ENCODE peak calls at places on chromosomes 3 and 15, in six cellular contexts. Q, W, X, S, F and J are unnamed samples. For H3K9me3, the result is how much of the 10 kb centered on the place peaks cover.

GRCh38 chr15:44157679-44158078 is 37.4 kb downstream of the FRMD5 start:
- DNase-seq in Q (no peak), W (peak), X (no peak), S (no peak), F (no peak), J (no peak)

GRCh38 chr3:171551296-171551695 is 91.1 kb upstream of the TNIK start:
- DNase-seq in Q (no peak), W (no peak), X (no peak), S (no peak), F (no peak), J (no peak)

GRCh38 chr3:125045965-125046364 is 9.8 kb downstream of the HEG1 start:
- DNase-seq in Q (no peak), W (no peak), X (no peak), S (no peak), F (no peak), J (no peak)

GRCh38 chr3:56188201-56188600 is 280.1 kb downstream of the ERC2 start:
- DNase-seq in Q (no peak), W (no peak), X (no peak), S (no peak), F (no peak), J (no peak)

GRCh38 chr15:63473999-63474809 is 30.2 kb upstream of the USP3 start:
- DNase-seq in Q (no peak), W (peak), X (peak), S (no peak), F (peak), J (no peak)

GRCh38 chr3:186517218-186517617 is 27.0 kb downstream of the CRYGS start:
- DNase-seq in Q (no peak), W (no peak), X (no peak), S (no peak), F (no peak), J (no peak)

GRCh38 chr15:91338763-91339162 is 238.7 kb downstream of the SV2B start:
- DNase-seq in Q (no peak), W (peak), X (peak), S (no peak), F (no peak), J (no peak)

GRCh38 chr3:184659797-184660301 is 52.0 kb downstream of the MAGEF1 start:
- DNase-seq in Q (no peak), W (no peak), X (peak), S (no peak), F (no peak), J (no peak)

GRCh38 chr15:70424937-70425411 is 327.3 kb upstream of the TLE3 start:
- DNase-seq in Q (no peak), W (no peak), X (no peak), S (no peak), F (no peak), J (no peak)

GRCh38 chr3:72043212-72044133 is 258.5 kb upstream of the PROK2 start:
- DNase-seq in Q (no peak), W (no peak), X (no peak), S (no peak), F (peak), J (no peak)

GRCh38 chr15:31306426-31307269 is 20.0 kb upstream of the KLF13 start:
- DNase-seq in Q (no peak), W (peak), X (no peak), S (no peak), F (peak), J (no peak)

GRCh38 chr15:28098766-28099554 is at the start of gene OCA2:
- DNase-seq in Q (peak), W (peak), X (peak), S (peak), F (no peak), J (peak)

GRCh38 chr3:39184081-39184967 is 8.1 kb downstream of the XIRP1 start:
- DNase-seq in Q (no peak), W (no peak), X (no peak), S (no peak), F (no peak), J (no peak)

GRCh38 chr3:172607305-172608121 is 84.3 kb upstream of the TNFSF10 start:
- DNase-seq in Q (no peak), W (no peak), X (no peak), S (no peak), F (no peak), J (no peak)

GRCh38 chr3:15055019-15055557 is 10.0 kb downstream of the MRPS25 start:
- DNase-seq in Q (no peak), W (no peak), X (no peak), S (peak), F (peak), J (no peak)

GRCh38 chr3:156230291-156230900 is 110.0 kb downstream of the KCNAB1 start:
- DNase-seq in Q (no peak), W (no peak), X (no peak), S (no peak), F (no peak), J (no peak)

GRCh38 chr3:184658223-184658860 is 53.5 kb downstream of the MAGEF1 start:
- DNase-seq in Q (no peak), W (no peak), X (peak), S (no peak), F (no peak), J (no peak)

GRCh38 chr3:82293867-82294266 is 532.4 kb upstream of the GBE1 start:
- DNase-seq in Q (no peak), W (no peak), X (no peak), S (no peak), F (no peak), J (no peak)

GRCh38 chr3:184734903-184735630 is 23.2 kb upstream of the MAGEF1 start:
- DNase-seq in Q (no peak), W (no peak), X (no peak), S (no peak), F (no peak), J (no peak)

GRCh38 chr3:134754768-134755559 is 40.1 kb upstream of the EPHB1 start:
- DNase-seq in Q (no peak), W (peak), X (peak), S (no peak), F (peak), J (no peak)

GRCh38 chr3:79113821-79114220 is 654.0 kb downstream of the ROBO1 start:
- DNase-seq in Q (no peak), W (no peak), X (no peak), S (no peak), F (no peak), J (no peak)

GRCh38 chr3:169146866-169147245 is 516.7 kb downstream of the MECOM start:
- DNase-seq in Q (no peak), W (no peak), X (no peak), S (no peak), F (no peak), J (no peak)

GRCh38 chr3:171753665-171754408 is 56.4 kb downstream of the PLD1 start:
- DNase-seq in Q (no peak), W (no peak), X (no peak), S (no peak), F (no peak), J (no peak)

GRCh38 chr15:85620321-85621044 is 174.2 kb downstream of the KLHL25 start:
- DNase-seq in Q (no peak), W (no peak), X (no peak), S (no peak), F (no peak), J (no peak)

GRCh38 chr15:75739791-75740190 is 27.1 kb upstream of the CSPG4 start:
- DNase-seq in Q (no peak), W (no peak), X (no peak), S (no peak), F (no peak), J (no peak)

GRCh38 chr15:31262143-31262530 is 64.5 kb upstream of the KLF13 start:
- DNase-seq in Q (no peak), W (no peak), X (no peak), S (no peak), F (no peak), J (no peak)

GRCh38 chr3:35184775-35185174 is 454.6 kb upstream of the ARPP21 start:
- DNase-seq in Q (no peak), W (no peak), X (no peak), S (no peak), F (no peak), J (no peak)

GRCh38 chr3:5531741-5532140 is 344.2 kb downstream of the EDEM1 start:
- DNase-seq in Q (no peak), W (no peak), X (no peak), S (no peak), F (no peak), J (no peak)

GRCh38 chr3:63872135-63872924 is 8.7 kb downstream of the ATXN7 start:
- DNase-seq in Q (no peak), W (no peak), X (no peak), S (no peak), F (no peak), J (no peak)

GRCh38 chr3:143084856-143085731 is 34.5 kb upstream of the CHST2 start:
- DNase-seq in Q (no peak), W (no peak), X (no peak), S (no peak), F (no peak), J (no peak)

GRCh38 chr3:119294402-119294888 is 262 bp downstream of the ARHGAP31 start:
- DNase-seq in Q (peak), W (peak), X (peak), S (peak), F (peak), J (peak)

GRCh38 chr3:147408180-147409105 is 722 bp upstream of the ZIC1 start:
- DNase-seq in Q (no peak), W (no peak), X (no peak), S (no peak), F (no peak), J (no peak)

GRCh38 chr3:147407107-147407494 is 758 bp upstream of the ZIC4 start:
- DNase-seq in Q (no peak), W (no peak), X (no peak), S (no peak), F (no peak), J (no peak)

GRCh38 chr3:147406255-147407023 is at the start of gene ZIC4:
- DNase-seq in Q (no peak), W (no peak), X (no peak), S (no peak), F (no peak), J (no peak)

GRCh38 chr3:147409143-147410121 is at the start of gene ZIC1:
- DNase-seq in Q (no peak), W (no peak), X (no peak), S (no peak), F (no peak), J (no peak)

GRCh38 chr3:147407495-147408179 is 1.3 kb upstream of the ZIC4 start:
- DNase-seq in Q (no peak), W (no peak), X (no peak), S (no peak), F (no peak), J (no peak)
- H3K9me3 ChIP-seq in Q (under half), W (under half), X (under half), S (under half), F (under half), J (under half)

GRCh38 chr3:31648286-31648968 is 115.7 kb downstream of the STT3B start:
- DNase-seq in Q (no peak), W (no peak), X (no peak), S (no peak), F (no peak), J (no peak)
- H3K9me3 ChIP-seq in Q (half or more), W (under half), X (under half), S (under half), F (under half), J (under half)

GRCh38 chr3:73279-73678 is 123.3 kb upstream of the CHL1 start:
- DNase-seq in Q (no peak), W (no peak), X (no peak), S (no peak), F (no peak), J (no peak)
- H3K9me3 ChIP-seq in Q (under half), W (under half), X (under half), S (under half), F (under half), J (under half)

GRCh38 chr3:197237897-197238296 is 60.5 kb downstream of the DLG1 start:
- DNase-seq in Q (no peak), W (no peak), X (no peak), S (no peak), F (no peak), J (no peak)

GRCh38 chr3:197241173-197241572 is 57.2 kb downstream of the DLG1 start:
- DNase-seq in Q (no peak), W (no peak), X (no peak), S (no peak), F (no peak), J (no peak)

GRCh38 chr3:197238842-197239241 is 59.6 kb downstream of the DLG1 start:
- DNase-seq in Q (no peak), W (no peak), X (no peak), S (no peak), F (no peak), J (no peak)

GRCh38 chr3:197242784-197243432 is 55.5 kb downstream of the DLG1 start:
- DNase-seq in Q (no peak), W (peak), X (no peak), S (no peak), F (no peak), J (no peak)

DNA sequence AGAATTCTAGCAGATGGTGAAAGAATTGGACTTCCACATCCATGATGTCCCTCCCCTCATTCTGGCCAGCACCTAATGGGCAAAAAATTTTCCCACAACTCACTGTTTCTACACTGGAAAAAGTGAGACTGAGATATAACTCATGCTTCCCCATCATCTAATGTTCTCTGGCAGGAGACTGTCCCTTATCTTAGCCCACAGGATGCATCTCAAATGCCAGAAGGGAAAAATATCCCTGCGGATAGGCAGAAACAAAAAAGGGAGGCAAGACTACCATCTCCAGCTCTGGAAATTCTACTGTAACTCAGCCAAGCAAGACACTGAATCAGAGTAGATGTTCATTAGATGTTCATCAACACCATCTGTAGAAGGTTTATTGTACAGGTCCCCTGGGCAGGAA is 58.6 kb downstream of the DLG1 start:
- DNase-seq in Q (no peak), W (no peak), X (no peak), S (no peak), F (no peak), J (no peak)
- H3K9me3 ChIP-seq in Q (under half), W (under half), X (under half), S (under half), F (half or more), J (under half)

GRCh38 chr3:147422934-147423599 is 13.9 kb downstream of the ZIC1 start:
- DNase-seq in Q (no peak), W (no peak), X (peak), S (no peak), F (no peak), J (no peak)
- H3K9me3 ChIP-seq in Q (under half), W (under half), X (under half), S (under half), F (under half), J (under half)

GRCh38 chr3:127711021-127711420 is 38.3 kb downstream of the ABTB1 start:
- DNase-seq in Q (no peak), W (no peak), X (no peak), S (no peak), F (no peak), J (no peak)
- H3K9me3 ChIP-seq in Q (under half), W (under half), X (under half), S (under half), F (under half), J (under half)

DNA sequence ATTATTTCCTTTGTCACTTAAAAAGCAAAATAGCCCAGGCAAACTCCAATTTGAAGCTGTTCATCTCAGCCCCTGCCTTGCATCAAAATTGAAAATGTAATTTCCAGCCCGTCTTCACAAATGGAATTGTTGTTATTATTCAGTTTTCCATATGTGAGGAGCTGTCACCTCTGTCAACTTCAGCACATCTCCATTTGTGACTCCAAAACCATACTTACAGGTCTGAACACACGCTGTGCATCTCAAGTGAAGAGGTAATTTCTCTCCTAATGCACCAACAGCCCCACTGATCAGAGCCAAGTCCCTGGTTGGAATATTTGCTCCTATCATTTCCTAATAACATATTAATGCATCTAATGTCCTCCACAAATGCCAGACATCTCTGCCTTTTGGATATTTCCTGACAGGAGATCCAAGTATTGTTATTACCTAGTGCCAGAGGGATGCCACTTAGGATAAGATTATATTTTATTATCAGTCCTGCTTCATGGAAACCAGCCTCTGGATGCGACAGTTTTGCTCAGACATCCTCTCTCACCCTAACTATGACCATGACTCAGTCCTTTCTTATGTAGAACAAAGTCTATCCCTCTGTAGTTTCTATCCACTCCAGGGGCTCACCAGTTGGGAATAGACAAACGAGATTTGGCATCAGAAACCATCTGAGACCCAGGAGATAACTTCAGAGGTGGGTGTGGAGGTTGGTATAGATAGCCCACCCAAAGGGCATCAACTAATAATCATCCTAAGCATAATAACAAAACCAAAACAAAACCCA is 379.8 kb downstream of the VPS13C start:
- DNase-seq in Q (no peak), W (no peak), X (no peak), S (no peak), F (no peak), J (no peak)
- H3K9me3 ChIP-seq in Q (under half), W (under half), X (under half), S (under half), F (under half), J (under half)

GRCh38 chr15:25245801-25246622 is 192.8 kb downstream of the UBE3A start:
- DNase-seq in Q (no peak), W (no peak), X (no peak), S (no peak), F (no peak), J (no peak)
- H3K9me3 ChIP-seq in Q (under half), W (under half), X (under half), S (under half), F (under half), J (under half)

DNA sequence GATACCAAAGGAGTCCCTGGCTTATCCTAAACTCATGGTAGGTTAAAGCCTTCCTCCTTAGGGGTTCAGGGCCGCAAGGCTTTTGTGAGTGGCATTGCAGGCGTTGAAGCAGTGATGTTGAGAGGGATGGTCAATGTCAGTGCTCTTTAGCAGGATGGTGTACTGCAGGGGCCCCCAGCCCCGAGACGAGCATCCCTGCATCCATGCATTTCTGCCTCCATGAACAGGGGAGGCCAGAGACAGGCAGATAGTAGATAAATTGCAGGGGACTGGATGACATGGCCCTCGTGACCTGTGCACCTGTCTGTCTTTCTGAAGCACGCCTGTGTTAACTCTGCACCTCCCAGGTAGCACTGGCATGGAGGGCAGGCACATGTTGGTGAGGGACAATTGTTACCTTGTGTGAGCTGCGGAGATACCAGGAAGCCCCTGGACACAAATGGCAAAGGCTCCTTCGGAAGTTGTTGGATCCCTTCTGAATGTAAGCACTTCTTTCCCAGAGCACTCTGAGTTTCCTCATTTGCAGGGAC is 133.5 kb downstream of the SNRPN start:
- DNase-seq in Q (no peak), W (no peak), X (no peak), S (no peak), F (no peak), J (no peak)
- H3K9me3 ChIP-seq in Q (half or more), W (under half), X (under half), S (half or more), F (under half), J (under half)